ENCODE peak calls at places on chromosome 6, in eight cellular contexts. W is GM23338, J is neural progenitor cell, N is GM23248, L is fibroblast of lung, H is astrocyte, T is PC-9, F is PC-3. B is an unnamed sample.

GRCh38 chr6:144681334-144681733 is 396.2 kb downstream of the UTRN start:
- DNase-seq in W (no peak), J (no peak), N (no peak), L (no peak), H (no peak), T (no peak), F (no peak), B (no peak)

GRCh38 chr6:109379706-109380105 is 2.6 kb downstream of the CD164 start:
- DNase-seq in W (no peak), J (no peak), N (peak), L (peak), H (peak), T (no peak), F (peak), B (no peak)

GRCh38 chr6:32700391-32701040 is 34.1 kb upstream of the HLA-DQB1 start:
- DNase-seq in W (peak), J (peak), N (peak), L (peak), H (peak), T (peak), F (peak), B (peak)

GRCh38 chr6:31572041-31572911 is at the start of gene LTA:
- DNase-seq in W (no peak), J (no peak), N (no peak), L (no peak), H (no peak), T (no peak), F (no peak), B (peak)

GRCh38 chr6:122845916-122846632 is 57.0 kb downstream of the SMPDL3A start:
- DNase-seq in W (no peak), J (no peak), N (peak), L (peak), H (peak), T (peak), F (no peak), B (no peak)

GRCh38 chr6:68343901-68344300 is 291.2 kb upstream of the ADGRB3 start:
- DNase-seq in W (peak), J (peak), N (peak), L (peak), H (peak), T (no peak), F (peak), B (peak)

GRCh38 chr6:166957087-166957804 is 896 bp upstream of the RNASET2 start:
- DNase-seq in W (peak), J (peak), N (peak), L (no peak), H (no peak), T (no peak), F (no peak), B (no peak)

GRCh38 chr6:38802497-38802896 is 87.4 kb downstream of the DNAH8 start:
- DNase-seq in W (no peak), J (no peak), N (no peak), L (no peak), H (no peak), T (no peak), F (no peak), B (no peak)

GRCh38 chr6:108242259-108242658 is 18.6 kb downstream of the SNX3 start:
- DNase-seq in W (no peak), J (peak), N (no peak), L (no peak), H (no peak), T (no peak), F (no peak), B (no peak)

GRCh38 chr6:8026800-8027199 is 37.4 kb downstream of the BLOC1S5 start:
- DNase-seq in W (no peak), J (no peak), N (no peak), L (no peak), H (no peak), T (no peak), F (no peak), B (no peak)

GRCh38 chr6:75206338-75207210 is 721 bp upstream of the COL12A1 start:
- DNase-seq in W (peak), J (peak), N (peak), L (peak), H (peak), T (no peak), F (no peak), B (no peak)

GRCh38 chr6:36848658-36849441 is 9.6 kb upstream of the CPNE5 start:
- DNase-seq in W (peak), J (peak), N (peak), L (no peak), H (no peak), T (no peak), F (no peak), B (no peak)

GRCh38 chr6:128412680-128413079 is 107.7 kb downstream of the PTPRK start:
- DNase-seq in W (no peak), J (no peak), N (no peak), L (peak), H (no peak), T (no peak), F (no peak), B (no peak)

GRCh38 chr6:27332692-27333641 is 20.9 kb upstream of the POM121L2 start:
- DNase-seq in W (peak), J (peak), N (peak), L (peak), H (peak), T (peak), F (peak), B (no peak)

GRCh38 chr6:25369450-25370086 is 90.4 kb downstream of the CARMIL1 start:
- DNase-seq in W (peak), J (peak), N (peak), L (peak), H (peak), T (no peak), F (no peak), B (peak)

GRCh38 chr6:10237284-10238043 is 177.4 kb downstream of the TFAP2A start:
- DNase-seq in W (no peak), J (no peak), N (peak), L (peak), H (peak), T (peak), F (peak), B (no peak)

GRCh38 chr6:23446394-23447001 is 679.5 kb upstream of the NRSN1 start:
- DNase-seq in W (peak), J (peak), N (peak), L (peak), H (peak), T (no peak), F (peak), B (peak)

GRCh38 chr6:12484519-12484918 is 194.4 kb downstream of the EDN1 start:
- DNase-seq in W (no peak), J (no peak), N (no peak), L (no peak), H (no peak), T (no peak), F (peak), B (no peak)

GRCh38 chr6:159170999-159171712 is 2.0 kb downstream of the FNDC1 start:
- DNase-seq in W (no peak), J (peak), N (peak), L (peak), H (peak), T (no peak), F (peak), B (no peak)

DNA sequence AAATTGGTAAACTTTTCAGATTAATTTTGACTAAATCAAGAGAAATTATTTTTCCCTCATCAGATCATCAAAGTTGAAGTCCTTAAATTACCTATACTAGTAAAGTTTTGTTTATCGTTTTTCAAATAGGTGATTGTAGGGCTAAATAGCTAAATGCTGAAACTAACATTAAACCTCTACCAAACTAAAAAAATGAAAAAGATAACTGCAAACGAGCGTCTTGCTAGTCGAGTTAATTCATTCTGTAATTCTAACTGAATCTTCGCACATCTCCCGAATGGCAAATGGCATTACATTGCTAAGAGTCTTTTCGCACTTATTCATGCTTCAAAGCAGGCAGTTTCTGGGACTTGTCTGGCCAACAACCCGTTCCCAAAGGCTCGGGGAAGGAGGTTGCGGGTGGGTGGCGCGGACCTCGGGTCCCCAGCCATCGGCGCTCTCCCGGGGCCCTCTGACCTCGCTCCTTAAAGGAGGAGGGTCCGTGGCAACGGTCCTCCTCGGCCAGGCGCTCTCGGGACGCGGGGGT is 43.8 kb downstream of the POPDC3 start:
- DNase-seq in W (peak), J (no peak), N (peak), L (peak), H (peak), T (peak), F (no peak), B (no peak)
- TF ChIP-seq EZH2 in W (peak), J (peak), N (no peak), L (no peak), H (no peak), T (no peak), F (no peak), B (no peak)

DNA sequence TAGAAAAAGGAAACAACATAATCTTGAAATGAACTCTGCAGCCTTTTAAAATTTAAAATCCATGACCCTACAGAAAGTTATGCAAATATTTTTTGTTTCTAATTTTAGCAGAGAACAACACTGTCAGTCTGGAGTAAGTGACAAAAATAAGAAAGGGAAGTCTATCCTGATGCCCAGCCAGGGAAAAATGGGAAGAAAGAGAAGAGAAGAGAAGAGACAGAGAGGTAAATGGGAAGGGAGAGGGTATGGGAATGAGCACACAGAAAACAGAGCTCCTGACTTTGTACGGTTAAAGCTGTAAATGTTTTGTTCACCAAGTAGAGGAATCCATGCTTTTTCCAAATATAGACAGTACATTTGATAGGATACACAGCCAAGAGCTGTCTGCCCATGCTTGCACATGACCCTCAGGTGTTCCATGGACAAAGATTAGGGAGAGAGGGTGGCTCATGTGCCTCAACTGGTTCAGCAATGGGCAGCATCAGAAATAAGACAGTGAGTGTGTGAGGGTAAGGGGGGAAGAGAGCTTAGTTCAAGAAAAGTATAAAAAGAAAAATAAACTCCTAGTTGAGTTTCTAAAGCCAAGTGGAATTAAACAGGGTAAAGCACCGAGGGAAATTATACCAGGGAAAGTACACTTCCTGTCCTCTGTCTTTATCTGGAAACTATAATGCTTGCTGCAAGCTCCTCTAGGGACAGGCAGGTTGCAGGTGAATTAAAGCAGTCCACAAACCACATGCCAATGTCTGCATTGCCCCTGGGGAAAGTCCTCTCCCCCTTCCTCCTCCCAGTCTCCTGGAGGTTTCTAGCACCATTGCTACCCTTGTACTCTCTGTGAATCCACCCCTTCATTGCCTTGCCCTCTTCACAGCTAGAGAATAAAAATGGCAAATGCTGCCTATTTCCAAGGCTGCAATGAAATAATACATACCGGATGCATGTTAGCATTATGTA is 30.0 kb downstream of the MAP3K5 start:
- DNase-seq in W (no peak), J (no peak), N (no peak), L (no peak), H (no peak), T (no peak), F (no peak), B (no peak)
- H3K4me3 ChIP-seq in W (no peak), J (no peak), N (no peak), L (peak), H (no peak), T (no peak), F (no peak), B (peak)

DNA sequence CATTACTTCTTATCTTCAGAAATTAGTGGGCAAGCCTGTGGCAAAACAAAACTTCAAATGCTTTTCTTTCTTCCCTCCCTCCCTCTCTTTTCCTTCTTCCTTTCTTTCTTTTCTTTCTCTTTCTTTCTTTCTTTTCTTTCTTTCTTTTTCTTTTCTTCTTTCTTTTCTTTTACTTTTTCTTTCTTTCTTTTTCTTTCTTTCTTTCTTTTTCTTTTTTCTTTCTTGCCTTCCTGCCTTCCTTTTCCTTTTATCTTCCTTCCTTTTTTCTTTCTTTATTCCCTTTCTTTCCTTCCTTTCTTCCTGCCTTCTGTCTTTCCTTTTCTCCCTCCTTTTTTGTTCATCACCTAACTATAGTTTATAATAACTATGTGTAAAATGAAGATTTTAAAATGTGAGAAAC is 295.1 kb downstream of the SMOC2 start:
- DNase-seq in W (no peak), J (no peak), N (no peak), L (no peak), H (no peak), T (no peak), F (no peak), B (no peak)
- TF ChIP-seq EZH2 in W (no peak), J (no peak), N (no peak), L (no peak), H (no peak), T (no peak), F (no peak), B (no peak)

DNA sequence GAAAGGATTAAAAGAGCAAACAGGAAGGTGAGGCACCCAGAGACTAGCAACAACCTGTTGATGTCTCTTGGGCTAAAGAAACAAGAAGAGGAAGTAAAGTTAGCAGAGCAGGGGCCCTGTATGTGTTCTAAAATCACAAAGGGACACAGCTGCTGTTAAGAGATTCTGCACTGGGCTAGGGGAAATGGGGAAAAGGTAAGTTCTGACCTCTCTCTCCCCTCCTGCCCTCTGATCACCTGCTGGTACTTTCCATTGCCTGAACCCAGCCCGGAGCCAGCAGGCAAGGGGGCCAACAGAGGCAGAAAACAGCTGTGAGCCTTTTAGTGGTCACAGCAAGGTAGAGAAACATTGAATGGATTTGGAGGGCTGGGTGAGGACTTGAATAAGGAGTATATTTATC is 13.5 kb upstream of the CNR1 start:
- DNase-seq in W (peak), J (peak), N (no peak), L (no peak), H (no peak), T (no peak), F (no peak), B (peak)
- H3K4me3 ChIP-seq in W (no peak), J (no peak), N (no peak), L (no peak), H (no peak), T (no peak), F (no peak), B (peak)

GRCh38 chr6:100464162-100464851 is 414 bp downstream of the SIM1 start:
- DNase-seq in W (peak), J (peak), N (no peak), L (no peak), H (no peak), T (no peak), F (no peak), B (no peak)
- TF ChIP-seq EZH2 in W (peak), J (peak), N (no peak), L (peak), H (no peak), T (no peak), F (no peak), B (no peak)

B was measured in MM.1S.